ENCODE peak calls at places on chromosomes 4 and X, in seven cellular contexts. U is neural crest cell, A is GM23338, Y is PC-9, B is sigmoid colon, Z is tibial artery, N is endodermal cell. L is an unnamed sample.

GRCh38 chr4:35912174-35912573 is 332.1 kb downstream of the ARAP2 start:
- DNase-seq in U (no peak), A (no peak), Y (no peak), B (no peak), Z (no peak), N (no peak), L (no peak)

GRCh38 chrX:45143455-45143854 is 57.2 kb downstream of the DIPK2B start:
- DNase-seq in U (no peak), A (no peak), Y (no peak), B (no peak), Z (no peak), N (no peak), L (no peak)

GRCh38 chr4:25075851-25076250 is 45.1 kb upstream of the LGI2 start:
- DNase-seq in U (no peak), A (no peak), Y (no peak), B (no peak), Z (no peak), N (no peak), L (no peak)

GRCh38 chr4:101222156-101222845 is 125.0 kb downstream of the PPP3CA start:
- DNase-seq in U (no peak), A (no peak), Y (no peak), B (no peak), Z (no peak), N (no peak), L (no peak)

GRCh38 chr4:99082192-99082591 is 6.4 kb downstream of the ADH5 start:
- DNase-seq in U (no peak), A (no peak), Y (no peak), B (no peak), Z (no peak), N (no peak), L (no peak)

GRCh38 chr4:14783011-14783877 is 219.0 kb upstream of the CPEB2 start:
- DNase-seq in U (no peak), A (no peak), Y (peak), B (no peak), Z (no peak), N (no peak), L (no peak)

GRCh38 chrX:53594354-53594753 is 92.2 kb downstream of the HUWE1 start:
- DNase-seq in U (no peak), A (no peak), Y (no peak), B (no peak), Z (no peak), N (no peak), L (no peak)

GRCh38 chr4:118076958-118077766 is 42.9 kb downstream of the NDST3 start:
- DNase-seq in U (no peak), A (peak), Y (no peak), B (no peak), Z (no peak), N (peak), L (no peak)

GRCh38 chr4:107255114-107255513 is 219.0 kb upstream of the DKK2 start:
- DNase-seq in U (no peak), A (no peak), Y (no peak), B (no peak), Z (no peak), N (no peak), L (no peak)

GRCh38 chr4:152696764-152697250 is 17.0 kb upstream of the TMEM154 start:
- DNase-seq in U (peak), A (no peak), Y (peak), B (no peak), Z (no peak), N (no peak), L (no peak)

GRCh38 chrX:7252013-7252610 is 104.2 kb upstream of the PUDP start:
- DNase-seq in U (no peak), A (no peak), Y (peak), B (no peak), Z (no peak), N (no peak), L (no peak)

GRCh38 chrX:30570505-30570904 is 7.1 kb downstream of the TASL start:
- DNase-seq in U (no peak), A (peak), Y (no peak), B (no peak), Z (no peak), N (no peak), L (no peak)

GRCh38 chr4:37685211-37685725 is 908 bp downstream of the RELL1 start:
- DNase-seq in U (no peak), A (peak), Y (no peak), B (peak), Z (no peak), N (no peak), L (peak)

GRCh38 chr4:184748251-184748652 is 14.4 kb upstream of the CENPU start:
- DNase-seq in U (no peak), A (peak), Y (peak), B (no peak), Z (no peak), N (peak), L (no peak)

GRCh38 chr4:85964298-85964697 is 395.6 kb downstream of the MAPK10 start:
- DNase-seq in U (no peak), A (peak), Y (no peak), B (no peak), Z (no peak), N (no peak), L (no peak)

GRCh38 chrX:124232523-124233201 is 99.8 kb upstream of the TEX13D start:
- DNase-seq in U (no peak), A (peak), Y (no peak), B (no peak), Z (no peak), N (no peak), L (no peak)

GRCh38 chr4:11313157-11313943 is 115.3 kb downstream of the HS3ST1 start:
- DNase-seq in U (no peak), A (no peak), Y (no peak), B (no peak), Z (no peak), N (no peak), L (no peak)

GRCh38 chr4:98816816-98817215 is 112.1 kb downstream of the EIF4E start:
- DNase-seq in U (no peak), A (no peak), Y (no peak), B (no peak), Z (no peak), N (no peak), L (no peak)

GRCh38 chr4:154928640-154929257 is 147.7 kb downstream of the RBM46 start:
- DNase-seq in U (no peak), A (peak), Y (no peak), B (no peak), Z (no peak), N (peak), L (peak)

GRCh38 chr4:168871686-168872085 is 138.4 kb downstream of the CBR4 start:
- DNase-seq in U (no peak), A (no peak), Y (no peak), B (no peak), Z (no peak), N (no peak), L (no peak)

GRCh38 chr4:19285146-19285545 is 966.6 kb upstream of the SLIT2 start:
- DNase-seq in U (no peak), A (no peak), Y (no peak), B (no peak), Z (no peak), N (no peak), L (no peak)

GRCh38 chrX:139224953-139225665 is 305.4 kb upstream of the F9 start:
- DNase-seq in U (no peak), A (peak), Y (no peak), B (no peak), Z (no peak), N (peak), L (no peak)
- TF ChIP-seq CTCF in U (no peak), A (no peak), Y (no peak), B (no peak), Z (no peak), N (no peak), L (no peak)

GRCh38 chr4:130808492-130808891 is 1712.5 kb downstream of the C4orf33 start:
- DNase-seq in U (no peak), A (peak), Y (no peak), B (no peak), Z (no peak), N (no peak), L (no peak)
- TF ChIP-seq CTCF in U (peak), A (peak), Y (peak), B (no peak), Z (no peak), N (peak), L (peak)

DNA sequence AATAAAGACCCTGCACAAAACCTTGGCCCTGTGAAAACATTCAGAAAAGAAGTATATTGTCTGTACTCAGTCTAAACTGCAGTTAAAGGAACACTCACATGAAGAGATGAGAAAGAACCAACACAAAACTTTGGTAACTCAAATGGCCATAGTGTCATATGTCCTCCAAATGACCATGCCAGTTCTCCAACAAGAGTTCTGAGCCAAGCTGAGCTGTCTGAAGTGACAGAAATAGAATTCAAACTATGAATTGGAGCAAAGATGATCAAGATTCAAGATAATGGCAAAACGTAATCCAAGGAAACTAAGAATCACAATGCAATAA is 739.3 kb upstream of the NDST4 start:
- DNase-seq in U (no peak), A (no peak), Y (no peak), B (no peak), Z (no peak), N (no peak), L (no peak)
- TF ChIP-seq CTCF in U (peak), A (peak), Y (no peak), B (no peak), Z (no peak), N (peak), L (no peak)

GRCh38 chr4:143395054-143395453 is 58.4 kb downstream of the GAB1 start:
- DNase-seq in U (no peak), A (no peak), Y (no peak), B (no peak), Z (no peak), N (no peak), L (no peak)

GRCh38 chr4:143399113-143399949 is 62.7 kb downstream of the GAB1 start:
- DNase-seq in U (no peak), A (peak), Y (no peak), B (no peak), Z (no peak), N (no peak), L (no peak)

GRCh38 chr4:143397887-143398286 is 61.2 kb downstream of the GAB1 start:
- DNase-seq in U (no peak), A (no peak), Y (no peak), B (no peak), Z (no peak), N (no peak), L (no peak)

GRCh38 chr4:143397335-143397734 is 60.7 kb downstream of the GAB1 start:
- DNase-seq in U (no peak), A (no peak), Y (no peak), B (no peak), Z (no peak), N (no peak), L (no peak)

DNA sequence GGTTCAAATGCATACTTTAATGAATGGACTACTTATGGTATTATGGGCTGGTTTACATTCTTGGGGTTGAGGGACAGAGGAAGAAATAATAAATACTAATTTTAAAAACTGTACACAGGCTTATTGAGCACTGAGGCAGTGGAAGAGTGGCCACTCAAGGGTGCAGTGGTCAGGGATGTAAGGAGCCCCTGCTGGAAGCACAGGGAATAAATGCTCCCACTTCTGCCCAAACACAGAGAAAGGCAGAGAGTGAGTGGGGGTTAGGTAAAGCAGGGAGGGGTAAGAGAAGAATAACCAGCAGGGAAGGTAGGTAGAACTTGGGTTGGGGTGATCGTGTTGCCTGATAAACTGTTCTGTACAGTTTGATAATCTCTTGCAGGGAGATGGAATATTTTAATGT is 60.0 kb downstream of the GAB1 start:
- DNase-seq in U (no peak), A (peak), Y (no peak), B (no peak), Z (no peak), N (no peak), L (no peak)
- TF ChIP-seq CTCF in U (no peak), A (peak), Y (no peak), B (no peak), Z (no peak), N (peak), L (no peak)

DNA sequence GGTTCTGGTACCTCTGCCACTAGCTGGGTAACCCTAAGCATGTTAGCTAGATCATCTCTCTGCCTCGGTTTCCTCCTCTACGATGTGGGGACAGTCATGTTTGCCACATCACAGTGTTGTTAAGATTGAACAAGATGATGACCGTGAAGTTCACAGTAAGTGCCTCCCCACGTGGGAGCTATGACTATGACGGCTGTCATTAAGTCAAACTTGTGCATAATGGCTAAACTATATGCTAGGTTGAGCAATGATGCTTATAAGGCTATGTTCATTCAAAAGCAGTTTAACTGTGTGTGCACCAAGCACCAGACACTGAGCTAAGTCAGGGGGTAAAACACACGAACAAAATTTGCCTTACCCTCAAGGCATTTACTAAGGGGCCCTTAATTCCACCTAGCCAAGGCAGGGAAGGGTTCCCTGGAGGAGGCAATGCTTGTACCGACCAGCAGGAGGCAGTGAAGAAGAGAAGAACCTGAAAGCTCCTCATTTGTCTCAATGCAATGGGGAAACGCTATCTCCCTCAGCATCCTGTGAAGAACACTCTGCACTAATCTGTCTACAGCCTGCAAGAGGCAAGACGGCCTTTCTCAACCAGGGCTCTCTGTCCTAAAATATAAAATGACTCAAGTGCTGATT is 52.9 kb downstream of the MAP7D2 start:
- DNase-seq in U (no peak), A (peak), Y (no peak), B (no peak), Z (no peak), N (peak), L (no peak)
- TF ChIP-seq CTCF in U (peak), A (peak), Y (no peak), B (no peak), Z (no peak), N (peak), L (peak)

GRCh38 chr4:87983996-87984395 is 8.5 kb downstream of the SPP1 start:
- DNase-seq in U (no peak), A (no peak), Y (no peak), B (no peak), Z (no peak), N (no peak), L (no peak)

GRCh38 chr4:87985887-87986200 is 10.3 kb downstream of the SPP1 start:
- DNase-seq in U (no peak), A (no peak), Y (no peak), B (no peak), Z (no peak), N (no peak), L (no peak)

GRCh38 chr4:87982446-87982845 is 6.9 kb downstream of the SPP1 start:
- DNase-seq in U (no peak), A (no peak), Y (no peak), B (no peak), Z (no peak), N (no peak), L (no peak)

GRCh38 chr4:87986508-87986907 is 11.0 kb downstream of the SPP1 start:
- DNase-seq in U (no peak), A (no peak), Y (no peak), B (no peak), Z (no peak), N (no peak), L (no peak)

GRCh38 chr4:87985097-87985886 is 9.8 kb downstream of the SPP1 start:
- DNase-seq in U (peak), A (peak), Y (peak), B (no peak), Z (peak), N (peak), L (no peak)
- TF ChIP-seq CTCF in U (peak), A (peak), Y (peak), B (peak), Z (peak), N (peak), L (peak)

DNA sequence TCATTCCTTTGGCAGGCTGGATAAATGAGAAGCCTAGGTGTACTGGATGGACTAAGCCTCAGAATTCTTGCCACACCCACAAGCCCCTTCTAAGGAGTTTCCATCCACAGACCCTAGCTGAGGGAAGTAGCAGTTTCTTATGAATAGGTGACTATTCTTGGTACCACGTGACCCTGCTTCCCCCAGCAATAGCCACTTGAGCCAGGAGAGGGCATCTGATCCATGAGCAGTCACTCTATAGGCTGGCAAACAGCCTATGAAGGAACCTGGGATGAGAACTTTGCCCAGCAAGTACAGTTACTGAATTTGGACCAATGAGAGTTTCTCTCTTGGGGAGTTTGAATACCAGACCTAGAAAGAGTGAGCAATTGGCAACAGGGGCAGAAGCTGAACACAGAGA is 84.0 kb downstream of the RTL9 start:
- DNase-seq in U (no peak), A (peak), Y (peak), B (no peak), Z (no peak), N (peak), L (no peak)
- TF ChIP-seq CTCF in U (peak), A (peak), Y (peak), B (no peak), Z (no peak), N (peak), L (peak)

GRCh38 chr4:161317000-161317399 is 846.8 kb downstream of the FSTL5 start:
- DNase-seq in U (no peak), A (no peak), Y (no peak), B (no peak), Z (no peak), N (no peak), L (no peak)

DNA sequence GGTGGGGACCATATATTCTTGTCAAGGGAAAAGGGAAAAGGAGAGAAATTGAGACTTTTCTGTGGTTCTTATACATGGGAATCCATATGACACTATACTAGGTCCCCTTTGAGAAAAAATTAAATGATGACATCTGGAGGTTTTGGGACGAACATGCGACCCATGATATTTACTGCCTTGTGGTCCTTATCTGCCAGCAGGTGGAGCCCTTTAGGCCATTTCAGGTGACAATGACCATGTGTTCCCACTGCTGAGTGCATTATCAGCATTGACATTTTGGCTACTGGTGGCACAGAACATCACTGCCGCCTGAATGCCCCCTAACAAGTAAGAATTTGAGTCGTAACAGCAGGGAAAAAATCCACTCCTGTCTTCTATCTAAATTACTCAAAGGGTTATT is 843.4 kb downstream of the FSTL5 start:
- DNase-seq in U (peak), A (peak), Y (peak), B (no peak), Z (no peak), N (peak), L (no peak)
- TF ChIP-seq CTCF in U (peak), A (peak), Y (peak), B (no peak), Z (no peak), N (peak), L (no peak)